ENCODE peak calls at places on chromosomes 6 and 20, in six cellular contexts. One of them, this sample, is unnamed.

GRCh38 chr6:1182722-1183521 is 129.0 kb upstream of the FOXQ1 start:
- DNase-seq in HCT116: no peak
- DNase-seq in K562: no peak
- DNase-seq in HepG2: peak; percentile 74
- DNase-seq in GM12878: no peak
- DNase-seq in H1: no peak
- DNase-seq in this sample: no peak

GRCh38 chr20:53161473-53161872 is 189.3 kb downstream of the TSHZ2 start:
- DNase-seq in HCT116: no peak
- DNase-seq in K562: no peak
- DNase-seq in HepG2: no peak
- DNase-seq in GM12878: no peak
- DNase-seq in H1: no peak
- DNase-seq in this sample: no peak

GRCh38 chr6:150417899-150418824 is 49.4 kb downstream of the IYD start:
- DNase-seq in HCT116: peak; percentile 88
- DNase-seq in K562: peak; percentile 68
- DNase-seq in HepG2: peak; percentile 63
- DNase-seq in GM12878: peak; percentile 40
- DNase-seq in H1: no peak
- DNase-seq in this sample: no peak

GRCh38 chr6:128403618-128404444 is 116.6 kb downstream of the PTPRK start:
- DNase-seq in HCT116: no peak
- DNase-seq in K562: no peak
- DNase-seq in HepG2: no peak
- DNase-seq in GM12878: no peak
- DNase-seq in H1: no peak
- DNase-seq in this sample: no peak

GRCh38 chr6:14072084-14072483 is 45.5 kb upstream of the CD83 start:
- DNase-seq in HCT116: no peak
- DNase-seq in K562: no peak
- DNase-seq in HepG2: no peak
- DNase-seq in GM12878: no peak
- DNase-seq in H1: no peak
- DNase-seq in this sample: no peak

GRCh38 chr6:33112148-33112547 is 36.4 kb downstream of the HLA-DPB1 start:
- DNase-seq in HCT116: peak; percentile 43
- DNase-seq in K562: peak; percentile 15
- DNase-seq in HepG2: peak; percentile 23
- DNase-seq in GM12878: peak; percentile 68
- DNase-seq in H1: no peak
- DNase-seq in this sample: no peak

GRCh38 chr6:56906752-56907151 is 48.2 kb upstream of the BEND6 start:
- DNase-seq in HCT116: no peak
- DNase-seq in K562: no peak
- DNase-seq in HepG2: no peak
- DNase-seq in GM12878: no peak
- DNase-seq in H1: no peak
- DNase-seq in this sample: no peak

GRCh38 chr6:154862536-154862935 is 129.3 kb downstream of the SCAF8 start:
- DNase-seq in HCT116: no peak
- DNase-seq in K562: no peak
- DNase-seq in HepG2: no peak
- DNase-seq in GM12878: no peak
- DNase-seq in H1: no peak
- DNase-seq in this sample: no peak

GRCh38 chr6:150868759-150869158 is 3.3 kb downstream of the MTHFD1L start:
- DNase-seq in HCT116: no peak
- DNase-seq in K562: no peak
- DNase-seq in HepG2: no peak
- DNase-seq in GM12878: no peak
- DNase-seq in H1: no peak
- DNase-seq in this sample: no peak

GRCh38 chr6:82419088-82419720 is 55.6 kb downstream of the TPBG start:
- DNase-seq in HCT116: no peak
- DNase-seq in K562: no peak
- DNase-seq in HepG2: no peak
- DNase-seq in GM12878: peak; percentile 64
- DNase-seq in H1: no peak
- DNase-seq in this sample: no peak

DNA sequence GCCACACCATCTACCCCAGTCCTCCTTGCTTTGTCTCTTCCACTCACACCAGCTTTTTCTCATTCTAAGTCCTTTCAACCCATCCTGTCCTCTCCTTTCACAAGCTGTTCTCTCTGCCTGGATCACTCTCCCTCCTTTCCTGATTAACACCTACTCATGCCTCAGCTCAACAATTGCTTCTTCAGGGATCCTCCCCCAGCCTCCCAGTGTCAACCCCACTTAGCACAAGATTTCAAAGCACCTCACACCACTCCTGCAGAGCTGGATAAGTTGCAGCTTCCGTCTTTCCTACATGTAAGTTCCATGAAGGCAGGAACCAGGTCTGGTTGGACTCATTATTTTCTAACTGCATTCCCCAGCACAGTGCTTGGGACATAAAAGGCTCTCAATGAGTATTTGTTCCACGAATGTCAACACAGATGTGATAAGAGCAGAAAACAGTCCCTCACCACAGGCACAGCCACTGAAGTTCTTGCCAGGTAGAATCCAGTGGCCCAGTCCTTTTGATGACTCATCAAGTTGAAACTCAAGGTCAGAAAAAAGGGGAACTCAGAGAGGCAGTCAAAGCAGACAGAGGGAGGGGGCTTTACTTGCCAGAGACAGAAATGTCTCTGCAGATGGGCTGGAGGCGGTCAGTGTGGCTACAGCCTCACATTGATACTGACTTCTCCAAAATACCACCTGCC is 193.4 kb upstream of the PRDM1 start:
- DNase-seq in HCT116: no peak
- DNase-seq in K562: peak; percentile 68
- DNase-seq in HepG2: peak; percentile 38
- DNase-seq in GM12878: peak; percentile 74
- DNase-seq in H1: no peak
- DNase-seq in this sample: no peak
- TF ChIP-seq ATF3 in HCT116: no peak
- TF ChIP-seq ATF3 in K562: peak; percentile 96
- TF ChIP-seq ATF3 in HepG2: no peak
- TF ChIP-seq ATF3 in GM12878: no peak
- TF ChIP-seq ATF3 in H1: no peak
- TF ChIP-seq ATF3 in this sample: no peak

GRCh38 chr6:158666637-158667359 is 16.9 kb downstream of the SYTL3 start:
- DNase-seq in HCT116: no peak
- DNase-seq in K562: no peak
- DNase-seq in HepG2: no peak
- DNase-seq in GM12878: no peak
- DNase-seq in H1: no peak
- DNase-seq in this sample: no peak
- TF ChIP-seq ATF3 in HCT116: no peak
- TF ChIP-seq ATF3 in K562: no peak
- TF ChIP-seq ATF3 in HepG2: no peak
- TF ChIP-seq ATF3 in GM12878: no peak
- TF ChIP-seq ATF3 in H1: no peak
- TF ChIP-seq ATF3 in this sample: no peak

GRCh38 chr6:41197234-41197633 is 3.7 kb downstream of the TREML2 start:
- DNase-seq in HCT116: no peak
- DNase-seq in K562: no peak
- DNase-seq in HepG2: no peak
- DNase-seq in GM12878: no peak
- DNase-seq in H1: no peak
- DNase-seq in this sample: no peak

GRCh38 chr6:41201784-41202181 is 834 bp upstream of the TREML2 start:
- DNase-seq in HCT116: no peak
- DNase-seq in K562: peak; percentile 81
- DNase-seq in HepG2: no peak
- DNase-seq in GM12878: no peak
- DNase-seq in H1: peak; percentile 35
- DNase-seq in this sample: no peak

GRCh38 chr6:41199427-41200246 is 1.3 kb downstream of the TREML2 start:
- DNase-seq in HCT116: no peak
- DNase-seq in K562: peak; percentile 52
- DNase-seq in HepG2: no peak
- DNase-seq in GM12878: peak; percentile 55
- DNase-seq in H1: no peak
- DNase-seq in this sample: no peak

GRCh38 chr6:41200901-41201783 is at the start of gene TREML2:
- DNase-seq in HCT116: no peak
- DNase-seq in K562: peak; percentile 80
- DNase-seq in HepG2: no peak
- DNase-seq in GM12878: no peak
- DNase-seq in H1: peak; percentile 43
- DNase-seq in this sample: no peak

DNA sequence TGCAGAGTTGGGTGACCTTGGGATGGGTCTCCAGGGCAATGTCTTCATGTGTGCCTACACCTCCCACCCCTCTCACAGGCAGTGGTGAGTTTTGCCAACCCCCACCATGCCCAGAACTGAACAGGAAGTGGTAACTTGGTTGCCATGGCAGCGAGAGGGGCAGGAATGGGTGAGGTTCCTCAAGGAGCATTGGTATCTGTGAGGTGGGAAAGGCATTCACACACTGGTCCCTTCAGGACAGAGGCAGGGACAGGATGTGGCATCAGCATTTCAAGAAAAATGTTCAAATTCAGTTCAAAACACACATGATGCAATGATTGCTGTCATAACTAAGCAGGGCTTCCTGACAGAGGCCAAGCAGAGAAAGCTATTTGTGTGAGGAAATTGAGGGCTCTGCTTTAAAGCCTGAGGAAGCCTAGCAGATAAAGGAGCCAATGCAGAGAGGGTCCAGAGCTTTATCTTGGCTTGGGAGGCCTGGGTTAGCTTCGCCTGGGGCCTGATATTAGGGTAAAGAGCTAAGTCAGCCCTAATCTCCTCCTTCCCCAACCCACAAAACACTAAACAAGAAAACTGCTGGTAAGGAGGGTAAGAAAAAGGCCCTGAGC is 551 bp downstream of the TREML2 start:
- DNase-seq in HCT116: no peak
- DNase-seq in K562: peak; percentile 76
- DNase-seq in HepG2: no peak
- DNase-seq in GM12878: peak; percentile 58
- DNase-seq in H1: peak; percentile 44
- DNase-seq in this sample: no peak
- TF ChIP-seq ATF3 in HCT116: no peak
- TF ChIP-seq ATF3 in K562: peak; percentile 93
- TF ChIP-seq ATF3 in HepG2: no peak
- TF ChIP-seq ATF3 in GM12878: no peak
- TF ChIP-seq ATF3 in H1: no peak
- TF ChIP-seq ATF3 in this sample: no peak

GRCh38 chr6:37273697-37274096 is 15.8 kb upstream of the TMEM217 start:
- DNase-seq in HCT116: no peak
- DNase-seq in K562: no peak
- DNase-seq in HepG2: no peak
- DNase-seq in GM12878: no peak
- DNase-seq in H1: no peak
- DNase-seq in this sample: no peak
- TF ChIP-seq ATF3 in HCT116: no peak
- TF ChIP-seq ATF3 in K562: no peak
- TF ChIP-seq ATF3 in HepG2: no peak
- TF ChIP-seq ATF3 in GM12878: no peak
- TF ChIP-seq ATF3 in H1: no peak
- TF ChIP-seq ATF3 in this sample: no peak

DNA sequence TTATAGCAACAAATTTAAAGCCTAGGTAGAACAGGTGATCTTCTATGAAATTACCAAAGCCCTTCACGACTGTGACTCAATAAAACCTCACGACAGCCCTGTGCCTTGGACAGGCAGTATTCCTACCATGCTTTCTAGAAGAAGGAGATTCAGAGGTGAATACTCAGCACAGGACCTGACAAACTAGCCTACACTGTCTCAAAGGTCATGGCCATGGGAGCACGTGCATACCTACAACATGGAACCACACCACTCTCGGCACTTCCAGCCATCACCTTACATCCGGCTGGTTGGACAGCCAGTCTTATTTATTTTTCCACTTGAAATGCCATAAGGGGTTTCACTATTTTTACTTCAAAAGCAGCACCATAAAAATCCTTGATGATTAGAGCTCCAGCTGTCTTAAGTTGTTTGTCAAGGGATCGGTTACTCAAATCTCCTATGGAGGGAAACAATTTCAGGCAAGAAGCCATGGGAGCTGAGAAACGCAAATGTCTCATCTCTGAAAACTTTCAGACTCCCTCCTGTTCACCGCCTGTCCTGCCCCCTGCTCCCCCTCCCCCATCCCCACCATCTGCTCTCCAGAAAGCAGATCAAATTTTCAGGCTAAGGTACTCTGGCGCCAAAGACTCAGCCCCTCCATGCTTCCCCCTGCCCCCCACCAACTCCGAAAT is 4.2 kb upstream of the NNAT start:
- DNase-seq in HCT116: no peak
- DNase-seq in K562: no peak
- DNase-seq in HepG2: no peak
- DNase-seq in GM12878: no peak
- DNase-seq in H1: no peak
- DNase-seq in this sample: no peak
- TF ChIP-seq ATF3 in HCT116: no peak
- TF ChIP-seq ATF3 in K562: no peak
- TF ChIP-seq ATF3 in HepG2: no peak
- TF ChIP-seq ATF3 in GM12878: no peak
- TF ChIP-seq ATF3 in H1: no peak
- TF ChIP-seq ATF3 in this sample: no peak

DNA sequence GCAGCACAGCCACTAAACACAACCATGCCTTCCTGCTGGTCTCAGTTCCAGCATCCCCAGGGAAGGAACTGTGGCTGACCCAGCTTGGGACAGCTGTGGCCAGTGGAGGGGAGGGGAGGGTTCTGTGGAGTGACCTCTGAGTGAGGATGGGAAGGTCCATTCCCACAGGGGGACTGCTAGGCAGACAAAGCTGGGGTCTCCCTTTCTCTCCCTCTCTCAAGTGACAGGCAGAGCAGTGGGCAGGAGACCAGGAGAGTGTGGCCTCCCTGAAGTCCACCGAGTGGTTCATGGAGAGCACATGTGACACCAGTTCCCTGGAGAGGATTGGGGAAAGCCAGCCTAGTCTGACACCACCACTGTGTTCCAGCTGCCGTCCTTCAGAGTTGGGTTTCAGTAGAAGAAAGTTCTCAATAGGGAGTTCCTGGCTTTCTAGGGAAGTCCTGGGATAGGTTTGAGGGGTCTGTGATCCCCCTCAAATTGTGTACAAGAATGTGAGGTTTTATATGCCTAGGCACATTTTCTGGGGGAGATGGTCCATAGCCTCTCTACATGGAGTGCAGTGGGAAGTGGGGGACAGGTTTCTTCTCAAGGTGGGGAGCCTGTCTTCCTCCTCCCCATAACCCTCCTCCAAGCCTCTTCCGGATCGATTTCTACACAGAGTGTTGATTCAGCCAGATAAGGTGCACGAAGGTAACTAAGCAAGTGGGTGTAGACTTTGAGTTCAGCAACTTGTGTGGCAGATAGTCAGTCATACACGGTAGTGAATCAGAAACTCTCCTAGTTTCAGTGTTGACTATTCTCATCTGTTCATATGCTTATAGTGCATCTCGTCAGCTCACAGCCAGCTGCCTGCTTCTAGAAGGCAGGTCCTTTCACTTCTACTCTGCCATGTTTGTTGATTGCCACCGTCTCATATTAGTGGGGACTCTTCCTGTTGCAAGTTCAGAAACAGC is 18.9 kb downstream of the MANBAL start:
- DNase-seq in HCT116: no peak
- DNase-seq in K562: no peak
- DNase-seq in HepG2: no peak
- DNase-seq in GM12878: peak; percentile 84
- DNase-seq in H1: no peak
- DNase-seq in this sample: no peak
- TF ChIP-seq ATF3 in HCT116: no peak
- TF ChIP-seq ATF3 in K562: no peak
- TF ChIP-seq ATF3 in HepG2: no peak
- TF ChIP-seq ATF3 in GM12878: no peak
- TF ChIP-seq ATF3 in H1: no peak
- TF ChIP-seq ATF3 in this sample: no peak

This sample was measured in WTC11.